ENCODE peak calls at places on chromosomes 7 and 10, in seven cellular contexts. One of them, this sample, is unnamed.

GRCh38 chr10:100998991-100999741 is 442 bp upstream of the LZTS2 start:
- DNase-seq in lower leg skin: peak
- DNase-seq in skeletal muscle cell: peak
- DNase-seq in hepatocyte: peak
- DNase-seq in fibroblast of the conjunctiva: no peak
- DNase-seq in SK-N-DZ: peak
- DNase-seq in stimulated activated CD8-positive, alpha-beta memory T cell treated with anti-CD3 and anti-CD28 coated beads, Interleukin-4, amount 100 ng/mL, for 24 hours: peak
- DNase-seq in this sample: peak

GRCh38 chr10:21649441-21649872 is 115.4 kb downstream of the MLLT10 start:
- DNase-seq in lower leg skin: no peak
- DNase-seq in skeletal muscle cell: no peak
- DNase-seq in hepatocyte: no peak
- DNase-seq in fibroblast of the conjunctiva: no peak
- DNase-seq in SK-N-DZ: no peak
- DNase-seq in stimulated activated CD8-positive, alpha-beta memory T cell treated with anti-CD3 and anti-CD28 coated beads, Interleukin-4, amount 100 ng/mL, for 24 hours: no peak
- DNase-seq in this sample: no peak

GRCh38 chr10:48555310-48556042 is 49.4 kb downstream of the ARHGAP22 start:
- DNase-seq in lower leg skin: peak
- DNase-seq in skeletal muscle cell: no peak
- DNase-seq in hepatocyte: no peak
- DNase-seq in fibroblast of the conjunctiva: no peak
- DNase-seq in SK-N-DZ: no peak
- DNase-seq in stimulated activated CD8-positive, alpha-beta memory T cell treated with anti-CD3 and anti-CD28 coated beads, Interleukin-4, amount 100 ng/mL, for 24 hours: no peak
- DNase-seq in this sample: no peak

GRCh38 chr10:22666287-22667092 is 47.9 kb downstream of the PIP4K2A start:
- DNase-seq in lower leg skin: no peak
- DNase-seq in skeletal muscle cell: no peak
- DNase-seq in hepatocyte: peak
- DNase-seq in fibroblast of the conjunctiva: no peak
- DNase-seq in SK-N-DZ: peak
- DNase-seq in stimulated activated CD8-positive, alpha-beta memory T cell treated with anti-CD3 and anti-CD28 coated beads, Interleukin-4, amount 100 ng/mL, for 24 hours: no peak
- DNase-seq in this sample: peak

GRCh38 chr7:46363688-46364087 is 442.6 kb upstream of the IGFBP3 start:
- DNase-seq in lower leg skin: no peak
- DNase-seq in skeletal muscle cell: no peak
- DNase-seq in hepatocyte: peak
- DNase-seq in fibroblast of the conjunctiva: no peak
- DNase-seq in SK-N-DZ: no peak
- DNase-seq in stimulated activated CD8-positive, alpha-beta memory T cell treated with anti-CD3 and anti-CD28 coated beads, Interleukin-4, amount 100 ng/mL, for 24 hours: no peak
- DNase-seq in this sample: no peak

GRCh38 chr7:5255832-5256231 is 26.9 kb upstream of the SLC29A4 start:
- DNase-seq in lower leg skin: no peak
- DNase-seq in skeletal muscle cell: no peak
- DNase-seq in hepatocyte: no peak
- DNase-seq in fibroblast of the conjunctiva: no peak
- DNase-seq in SK-N-DZ: no peak
- DNase-seq in stimulated activated CD8-positive, alpha-beta memory T cell treated with anti-CD3 and anti-CD28 coated beads, Interleukin-4, amount 100 ng/mL, for 24 hours: no peak
- DNase-seq in this sample: no peak

GRCh38 chr10:13717936-13718772 is 131.4 kb downstream of the PRPF18 start:
- DNase-seq in lower leg skin: peak
- DNase-seq in skeletal muscle cell: peak
- DNase-seq in hepatocyte: peak
- DNase-seq in fibroblast of the conjunctiva: peak
- DNase-seq in SK-N-DZ: no peak
- DNase-seq in stimulated activated CD8-positive, alpha-beta memory T cell treated with anti-CD3 and anti-CD28 coated beads, Interleukin-4, amount 100 ng/mL, for 24 hours: peak
- DNase-seq in this sample: no peak

GRCh38 chr10:59830601-59831259 is 75.6 kb downstream of the CCDC6 start:
- DNase-seq in lower leg skin: no peak
- DNase-seq in skeletal muscle cell: peak
- DNase-seq in hepatocyte: peak
- DNase-seq in fibroblast of the conjunctiva: peak
- DNase-seq in SK-N-DZ: peak
- DNase-seq in stimulated activated CD8-positive, alpha-beta memory T cell treated with anti-CD3 and anti-CD28 coated beads, Interleukin-4, amount 100 ng/mL, for 24 hours: no peak
- DNase-seq in this sample: no peak

GRCh38 chr10:131496351-131497052 is 185.0 kb upstream of the TCERG1L start:
- DNase-seq in lower leg skin: peak
- DNase-seq in skeletal muscle cell: no peak
- DNase-seq in hepatocyte: no peak
- DNase-seq in fibroblast of the conjunctiva: no peak
- DNase-seq in SK-N-DZ: no peak
- DNase-seq in stimulated activated CD8-positive, alpha-beta memory T cell treated with anti-CD3 and anti-CD28 coated beads, Interleukin-4, amount 100 ng/mL, for 24 hours: no peak
- DNase-seq in this sample: no peak

GRCh38 chr10:58631715-58632114 is 119.0 kb downstream of the BICC1 start:
- DNase-seq in lower leg skin: no peak
- DNase-seq in skeletal muscle cell: no peak
- DNase-seq in hepatocyte: no peak
- DNase-seq in fibroblast of the conjunctiva: no peak
- DNase-seq in SK-N-DZ: no peak
- DNase-seq in stimulated activated CD8-positive, alpha-beta memory T cell treated with anti-CD3 and anti-CD28 coated beads, Interleukin-4, amount 100 ng/mL, for 24 hours: no peak
- DNase-seq in this sample: no peak

GRCh38 chr7:47576031-47576908 is 5.6 kb downstream of the TNS3 start:
- DNase-seq in lower leg skin: no peak
- DNase-seq in skeletal muscle cell: no peak
- DNase-seq in hepatocyte: peak
- DNase-seq in fibroblast of the conjunctiva: peak
- DNase-seq in SK-N-DZ: no peak
- DNase-seq in stimulated activated CD8-positive, alpha-beta memory T cell treated with anti-CD3 and anti-CD28 coated beads, Interleukin-4, amount 100 ng/mL, for 24 hours: no peak
- DNase-seq in this sample: no peak

GRCh38 chr10:80477813-80478212 is 23.7 kb downstream of the TSPAN14 start:
- DNase-seq in lower leg skin: peak
- DNase-seq in skeletal muscle cell: peak
- DNase-seq in hepatocyte: no peak
- DNase-seq in fibroblast of the conjunctiva: peak
- DNase-seq in SK-N-DZ: no peak
- DNase-seq in stimulated activated CD8-positive, alpha-beta memory T cell treated with anti-CD3 and anti-CD28 coated beads, Interleukin-4, amount 100 ng/mL, for 24 hours: no peak
- DNase-seq in this sample: no peak

GRCh38 chr10:122265896-122266295 is 5.2 kb upstream of the BTBD16 start:
- DNase-seq in lower leg skin: no peak
- DNase-seq in skeletal muscle cell: no peak
- DNase-seq in hepatocyte: no peak
- DNase-seq in fibroblast of the conjunctiva: no peak
- DNase-seq in SK-N-DZ: no peak
- DNase-seq in stimulated activated CD8-positive, alpha-beta memory T cell treated with anti-CD3 and anti-CD28 coated beads, Interleukin-4, amount 100 ng/mL, for 24 hours: no peak
- DNase-seq in this sample: no peak

GRCh38 chr10:97827778-97828291 is 21.8 kb upstream of the GOLGA7B start:
- DNase-seq in lower leg skin: no peak
- DNase-seq in skeletal muscle cell: no peak
- DNase-seq in hepatocyte: no peak
- DNase-seq in fibroblast of the conjunctiva: no peak
- DNase-seq in SK-N-DZ: no peak
- DNase-seq in stimulated activated CD8-positive, alpha-beta memory T cell treated with anti-CD3 and anti-CD28 coated beads, Interleukin-4, amount 100 ng/mL, for 24 hours: no peak
- DNase-seq in this sample: no peak

GRCh38 chr7:12706900-12707536 is 19.6 kb downstream of the ARL4A start:
- DNase-seq in lower leg skin: no peak
- DNase-seq in skeletal muscle cell: peak
- DNase-seq in hepatocyte: no peak
- DNase-seq in fibroblast of the conjunctiva: peak
- DNase-seq in SK-N-DZ: no peak
- DNase-seq in stimulated activated CD8-positive, alpha-beta memory T cell treated with anti-CD3 and anti-CD28 coated beads, Interleukin-4, amount 100 ng/mL, for 24 hours: no peak
- DNase-seq in this sample: no peak

GRCh38 chr7:116501425-116502167 is 2.1 kb downstream of the CAV2 start:
- DNase-seq in lower leg skin: no peak
- DNase-seq in skeletal muscle cell: no peak
- DNase-seq in hepatocyte: peak
- DNase-seq in fibroblast of the conjunctiva: no peak
- DNase-seq in SK-N-DZ: no peak
- DNase-seq in stimulated activated CD8-positive, alpha-beta memory T cell treated with anti-CD3 and anti-CD28 coated beads, Interleukin-4, amount 100 ng/mL, for 24 hours: no peak
- DNase-seq in this sample: no peak

GRCh38 chr7:102425639-102426267 is 7.6 kb upstream of the ORAI2 start:
- DNase-seq in lower leg skin: peak
- DNase-seq in skeletal muscle cell: no peak
- DNase-seq in hepatocyte: no peak
- DNase-seq in fibroblast of the conjunctiva: no peak
- DNase-seq in SK-N-DZ: no peak
- DNase-seq in stimulated activated CD8-positive, alpha-beta memory T cell treated with anti-CD3 and anti-CD28 coated beads, Interleukin-4, amount 100 ng/mL, for 24 hours: peak
- DNase-seq in this sample: peak

This sample was measured in stimulated activated effector memory CD8-positive, alpha-beta T cell treated with anti-CD3 and anti-CD28 coated beads, Interleukin-12 subunit alpha, Interleukin-12 subunit beta, amount 100 ng/mL, for 72 hours.